ENCODE peak calls at places on chromosome 2, in ten cellular contexts. H is hepatocyte; U is activated naive CD4-positive, alpha-beta T cell treated with Interleukin-2 at 50 U/mL for 16 hours; Y is CD14-positive monocyte; B is stimulated activated CD8-positive, alpha-beta memory T cell treated with anti-CD3 and anti-CD28 coated beads, Interleukin-7, amount 100 ng/mL, for 1 hour; L is HEK293T; V is GM10248; C is fibroblast of lung; S is putamen; Q is aorta. D is an unnamed sample.

GRCh38 chr2:136381722-136382633 is 264.0 kb upstream of the CXCR4 start:
- DNase-seq in H (no peak), U (peak; percentile 81), Y (peak; percentile 72), B (peak; percentile 17), L (no peak), V (peak; percentile 66), C (no peak), S (no peak), Q (no peak), D (no peak)

GRCh38 chr2:165144315-165144714 is 59.5 kb downstream of the SCN3A start:
- DNase-seq in H (peak; percentile 4), U (no peak), Y (no peak), B (no peak), L (no peak), V (no peak), C (no peak), S (no peak), Q (no peak), D (no peak)

GRCh38 chr2:20501974-20502373 is 55.1 kb downstream of the RHOB start:
- DNase-seq in H (peak; percentile 54), U (no peak), Y (no peak), B (no peak), L (no peak), V (no peak), C (peak; percentile 88), S (no peak), Q (no peak), D (peak; percentile 76)

GRCh38 chr2:29628882-29629281 is 292.5 kb downstream of the ALK start:
- DNase-seq in H (no peak), U (no peak), Y (no peak), B (no peak), L (no peak), V (no peak), C (peak; percentile 36), S (no peak), Q (no peak), D (no peak)

GRCh38 chr2:110166246-110166645 is 38.6 kb downstream of the NPHP1 start:
- DNase-seq in H (no peak), U (no peak), Y (no peak), B (no peak), L (no peak), V (no peak), C (peak; percentile 28), S (no peak), Q (no peak), D (no peak)

GRCh38 chr2:172457606-172458005 is 30.2 kb downstream of the ITGA6 start:
- DNase-seq in H (no peak), U (no peak), Y (no peak), B (no peak), L (no peak), V (no peak), C (no peak), S (no peak), Q (no peak), D (no peak)

GRCh38 chr2:64581777-64582539 is 57.8 kb downstream of the AFTPH start:
- DNase-seq in H (no peak), U (no peak), Y (no peak), B (no peak), L (no peak), V (no peak), C (no peak), S (no peak), Q (no peak), D (no peak)

GRCh38 chr2:215684448-215685217 is 248.8 kb upstream of the FN1 start:
- DNase-seq in H (peak; percentile 37), U (no peak), Y (no peak), B (no peak), L (no peak), V (no peak), C (peak; percentile 90), S (no peak), Q (no peak), D (no peak)

D was measured in sigmoid colon.